ENCODE peak calls at places on chromosomes 2 and 18, in four cellular contexts. U is effector memory CD8-positive, alpha-beta T cell; G is spleen; P is left ventricle myocardium inferior. E is an unnamed sample.

GRCh38 chr18:3138274-3138975 is 81.3 kb downstream of the MYOM1 start:
- DNase-seq in P (no peak), G (no peak), U (no peak), E (no peak)

GRCh38 chr2:30270166-30270565 is 38.8 kb downstream of the LBH start:
- DNase-seq in G (no peak), P (no peak), U (no peak), E (no peak)

GRCh38 chr2:240818543-240819403 is 1.2 kb downstream of the KIF1A start:
- DNase-seq in P (peak; percentile 10), G (peak; percentile 67), U (no peak), E (no peak)

GRCh38 chr2:161250864-161251436 is 57.3 kb upstream of the PSMD14 start:
- DNase-seq in U (no peak), P (no peak), G (no peak), E (peak; percentile 44)

GRCh38 chr2:2527162-2527561 is 196.1 kb upstream of the MYT1L start:
- DNase-seq in G (no peak), U (no peak), P (no peak), E (no peak)

GRCh38 chr2:44771510-44771909 is 170.0 kb upstream of the SIX3 start:
- DNase-seq in U (no peak), P (no peak), G (no peak), E (no peak)

GRCh38 chr2:85231242-85231805 is 96.5 kb downstream of the TGOLN2 start:
- DNase-seq in P (no peak), G (no peak), U (no peak), E (no peak)

GRCh38 chr18:48713302-48713701 is 174.5 kb downstream of the CTIF start:
- DNase-seq in U (no peak), G (peak; percentile 76), P (peak; percentile 61), E (no peak)

GRCh38 chr2:177021686-177022085 is 190.9 kb upstream of the HNRNPA3 start:
- DNase-seq in P (no peak), U (no peak), G (no peak), E (no peak)

GRCh38 chr2:172113617-172114016 is 10.9 kb upstream of the DLX2 start:
- DNase-seq in P (no peak), U (no peak), G (no peak), E (peak; percentile 73)

GRCh38 chr2:222912117-222912516 is 51.3 kb downstream of the ACSL3 start:
- DNase-seq in P (no peak), G (no peak), U (no peak), E (peak; percentile 78)

GRCh38 chr2:239348563-239349447 is 52.0 kb downstream of the HDAC4 start:
- DNase-seq in U (no peak), G (no peak), P (no peak), E (no peak)

GRCh38 chr2:73984922-73985317 is 210 bp downstream of the TET3 start:
- DNase-seq in G (no peak), U (no peak), P (peak; percentile 58), E (no peak)

GRCh38 chr2:222108957-222109595 is 189.7 kb downstream of the PAX3 start:
- DNase-seq in G (no peak), U (no peak), P (no peak), E (no peak)

GRCh38 chr2:66700181-66700686 is 265.3 kb downstream of the MEIS1 start:
- DNase-seq in G (no peak), U (no peak), P (no peak), E (peak; percentile 24)

GRCh38 chr2:9885036-9885684 is 41.9 kb downstream of the TAF1B start:
- DNase-seq in U (no peak), G (no peak), P (no peak), E (peak; percentile 25)

GRCh38 chr2:47008381-47009280 is 93.0 kb upstream of the MCFD2 start:
- DNase-seq in U (no peak), P (peak; percentile 63), G (no peak), E (peak; percentile 66)

GRCh38 chr2:28755411-28755810 is 3.8 kb downstream of the PPP1CB start:
- DNase-seq in P (no peak), U (no peak), G (no peak), E (peak; percentile 40)

GRCh38 chr2:200944467-200945394 is 18.7 kb downstream of the ORC2 start:
- DNase-seq in G (no peak), U (no peak), P (no peak), E (peak; percentile 86)

GRCh38 chr18:78972930-78973331 is 6.7 kb upstream of the SALL3 start:
- DNase-seq in U (no peak), G (no peak), P (no peak), E (no peak)

GRCh38 chr2:231181848-231182247 is 16.6 kb upstream of the ARMC9 start:
- DNase-seq in P (peak; percentile 70), U (no peak), G (peak; percentile 91), E (peak; percentile 36)

GRCh38 chr2:69196327-69197117 is 183.5 kb downstream of the ANTXR1 start:
- DNase-seq in U (no peak), P (no peak), G (no peak), E (peak; percentile 65)

GRCh38 chr2:107525420-107525819 is 301.3 kb upstream of the RGPD4 start:
- DNase-seq in G (no peak), P (no peak), U (no peak), E (peak; percentile 42)

GRCh38 chr2:72457801-72458516 is 310.3 kb upstream of the CYP26B1 start:
- DNase-seq in P (no peak), G (no peak), U (no peak), E (peak; percentile 49)